ENCODE peak calls at places on chromosomes 16 and 17, in four cellular contexts. S is H1, I is K562, Z is HepG2. O is an unnamed sample.

GRCh38 chr16:72876221-72876620 is 171.7 kb downstream of the ZFHX3 start:
- DNase-seq in I (no peak), S (no peak), Z (no peak), O (peak; percentile 1)

GRCh38 chr17:39139137-39139516 is 12.3 kb downstream of the PLXDC1 start:
- DNase-seq in I (no peak), S (no peak), Z (no peak), O (no peak)

GRCh38 chr17:57551321-57552079 is 193.6 kb downstream of the CCDC182 start:
- DNase-seq in Z (no peak), S (no peak), I (no peak), O (peak; percentile 69)

GRCh38 chr16:30449116-30449435 is 3.4 kb upstream of the SEPHS2 start:
- DNase-seq in I (no peak), S (no peak), Z (peak; percentile 86), O (no peak)

GRCh38 chr16:50467943-50468748 is 80.0 kb upstream of the NKD1 start:
- DNase-seq in S (peak; percentile 74), Z (peak; percentile 97), I (peak; percentile 76), O (no peak)

GRCh38 chr17:21425736-21426135 is 49.6 kb downstream of the KCNJ12 start:
- DNase-seq in I (no peak), Z (no peak), S (no peak), O (no peak)

GRCh38 chr17:44914148-44914547 is 1.2 kb downstream of the GFAP start:
- DNase-seq in I (no peak), S (no peak), Z (no peak), O (no peak)

GRCh38 chr16:75483222-75483621 is 12.0 kb downstream of the CHST6 start:
- DNase-seq in I (no peak), Z (no peak), S (no peak), O (no peak)

GRCh38 chr17:2937331-2938003 is 125.9 kb downstream of the OR1D5 start:
- DNase-seq in S (no peak), I (no peak), Z (no peak), O (no peak)

GRCh38 chr16:14600164-14600563 is 29.9 kb downstream of the PARN start:
- DNase-seq in S (no peak), Z (peak; percentile 23), I (peak; percentile 15), O (no peak)

GRCh38 chr17:31524926-31525800 is 133.7 kb downstream of the RAB11FIP4 start:
- DNase-seq in S (peak; percentile 99), Z (peak; percentile 61), I (peak; percentile 88), O (no peak)

GRCh38 chr17:6465206-6466003 is 21.1 kb downstream of the PIMREG start:
- DNase-seq in S (no peak), Z (no peak), I (peak; percentile 28), O (no peak)

GRCh38 chr17:76498886-76499667 is 2.1 kb downstream of the RHBDF2 start:
- DNase-seq in Z (peak; percentile 95), I (no peak), S (no peak), O (peak; percentile 71)

GRCh38 chr16:62021295-62021694 is 14.9 kb downstream of the CDH8 start:
- DNase-seq in I (no peak), S (no peak), Z (no peak), O (no peak)

GRCh38 chr16:50263940-50264929 is 2.1 kb upstream of the ADCY7 start:
- DNase-seq in S (no peak), I (no peak), Z (peak; percentile 75), O (peak; percentile 57)

GRCh38 chr17:66831383-66832220 is 3.3 kb upstream of the CACNG5 start:
- DNase-seq in Z (no peak), I (no peak), S (no peak), O (no peak)

GRCh38 chr16:80480664-80481063 is 60.1 kb upstream of the DYNLRB2 start:
- DNase-seq in S (no peak), I (no peak), Z (no peak), O (peak; percentile 46)

GRCh38 chr16:67396775-67397450 is 3.6 kb upstream of the TPPP3 start:
- DNase-seq in I (no peak), Z (no peak), S (no peak), O (no peak)

DNA sequence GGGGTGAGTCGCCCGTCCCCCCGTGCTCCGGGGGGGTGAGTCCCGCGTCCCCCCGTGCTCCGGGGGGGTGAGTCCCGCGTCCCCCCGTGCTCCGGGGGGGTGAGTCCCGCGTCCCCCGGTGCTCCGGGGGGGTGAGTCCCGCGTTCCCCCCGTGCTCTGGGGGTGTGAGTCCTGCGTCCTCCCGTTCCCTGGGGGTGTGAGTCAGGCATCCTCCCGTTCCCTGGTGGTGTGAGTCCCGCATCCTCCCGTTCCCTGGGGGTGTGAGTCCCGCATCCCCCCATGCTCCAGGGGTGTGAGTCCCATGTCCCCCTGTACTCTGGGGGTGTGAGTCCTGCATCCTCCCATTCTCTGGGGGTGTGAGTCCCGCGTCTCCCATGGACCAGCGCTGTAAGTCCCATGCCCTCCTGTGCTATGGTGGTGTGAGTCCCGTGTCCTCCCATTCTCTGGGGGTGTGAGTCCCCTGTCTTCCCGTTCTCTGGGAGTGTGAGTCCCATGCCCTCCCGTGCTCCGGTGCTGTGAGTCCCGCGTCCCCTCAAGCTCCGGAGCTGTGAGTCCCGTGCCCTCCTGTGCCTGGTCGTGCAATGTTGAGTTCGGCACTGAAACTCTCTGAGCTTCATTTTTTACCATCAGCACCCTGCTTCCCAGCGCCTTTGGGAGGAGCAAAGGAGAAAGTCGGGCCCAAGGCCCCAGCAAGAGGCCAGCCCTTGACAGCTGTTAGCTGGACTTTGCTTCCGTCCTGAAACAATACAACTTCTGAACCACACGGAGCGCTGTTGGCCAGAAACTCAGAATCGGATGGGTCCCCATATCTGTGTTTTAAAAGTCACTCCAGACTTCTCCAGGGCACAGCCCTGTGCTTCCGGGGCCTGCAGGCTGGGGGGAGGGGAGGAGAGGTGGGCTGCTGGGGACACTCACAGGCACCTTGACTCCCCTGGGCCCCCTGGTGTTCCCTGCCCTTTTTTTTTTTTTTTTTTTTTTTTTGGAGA is 11.5 kb upstream of the ZC3H18 start:
- DNase-seq in S (no peak), Z (peak; percentile 82), I (peak; percentile 78), O (no peak)
- TF ChIP-seq HDAC2 in S (no peak), Z (peak; percentile 36), I (no peak), O (no peak)

DNA sequence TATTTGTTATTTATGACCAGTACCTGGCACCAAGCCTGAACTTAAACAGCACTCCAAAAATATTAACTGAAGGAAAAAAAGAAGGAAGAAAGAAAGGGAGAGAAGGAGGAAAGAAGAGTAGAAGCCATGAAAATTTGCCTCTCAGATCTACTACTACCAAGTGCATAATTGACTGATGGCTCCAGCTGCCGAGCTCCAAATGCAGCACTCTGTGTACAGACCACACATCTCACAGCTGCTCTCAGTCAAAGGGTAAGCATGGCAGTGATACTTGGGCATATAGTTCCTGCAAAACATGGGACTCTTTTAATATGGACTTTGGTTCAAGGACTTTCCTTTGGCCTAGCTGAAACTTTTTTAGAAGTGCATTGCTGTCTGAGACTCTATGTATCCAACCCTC is 44.0 kb upstream of the NOG start:
- DNase-seq in S (no peak), I (no peak), Z (no peak), O (no peak)
- TF ChIP-seq RAD21 in S (no peak), I (no peak), Z (no peak), O (no peak)

DNA sequence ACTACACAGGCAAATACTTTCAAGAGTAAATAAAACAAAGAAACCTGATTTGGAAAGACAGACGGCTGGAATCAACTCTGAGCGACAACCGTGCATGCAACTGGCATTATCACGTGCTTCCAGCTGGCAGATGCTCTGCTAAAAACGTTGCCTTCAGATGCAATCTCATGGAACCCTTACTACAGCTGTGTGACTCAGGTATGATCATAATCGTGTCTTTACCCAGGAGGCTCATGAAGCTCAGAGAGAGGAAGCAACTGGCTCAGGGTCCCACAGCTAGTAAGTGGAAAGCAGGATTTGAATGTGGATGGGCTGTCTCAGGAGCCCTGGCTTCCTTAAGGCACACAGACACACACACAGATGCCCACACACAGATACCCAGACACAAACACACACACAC is 275.3 kb downstream of the MAF start:
- DNase-seq in Z (no peak), S (no peak), I (no peak), O (no peak)
- TF ChIP-seq JUND in Z (no peak), S (no peak), I (no peak), O (no peak)

GRCh38 chr17:9798724-9799123 is 7.3 kb upstream of the DHRS7C start:
- DNase-seq in I (no peak), Z (no peak), S (no peak), O (no peak)
- TF ChIP-seq HDAC2 in I (no peak), Z (no peak), S (no peak), O (no peak)

GRCh38 chr16:3458278-3458851 is 14.9 kb downstream of the NAA60 start:
- DNase-seq in I (peak; percentile 39), Z (no peak), S (peak; percentile 58), O (no peak)

GRCh38 chr16:3456374-3456773 is 12.9 kb downstream of the NAA60 start:
- DNase-seq in Z (no peak), S (no peak), I (no peak), O (no peak)

GRCh38 chr16:3457434-3458252 is 14.2 kb downstream of the NAA60 start:
- DNase-seq in Z (peak; percentile 78), I (peak; percentile 99), S (peak; percentile 93), O (peak; percentile 49)

GRCh38 chr16:3454631-3455147 is 11.2 kb downstream of the NAA60 start:
- DNase-seq in S (no peak), I (no peak), Z (peak; percentile 54), O (no peak)

GRCh38 chr16:3454093-3454492 is 10.6 kb downstream of the NAA60 start:
- DNase-seq in I (no peak), Z (peak; percentile 45), S (no peak), O (no peak)
- TF ChIP-seq RAD21 in I (no peak), Z (no peak), S (no peak), O (no peak)

GRCh38 chr16:10551881-10552280 is 28.5 kb downstream of the EMP2 start:
- DNase-seq in Z (no peak), I (no peak), S (no peak), O (no peak)
- TF ChIP-seq JUND in Z (no peak), I (no peak), S (no peak), O (no peak)

GRCh38 chr17:81428521-81428920 is 33.3 kb downstream of the BAHCC1 start:
- DNase-seq in Z (no peak), I (no peak), S (no peak), O (no peak)

GRCh38 chr17:81429353-81429774 is 34.1 kb downstream of the BAHCC1 start:
- DNase-seq in S (no peak), I (no peak), Z (no peak), O (no peak)

GRCh38 chr17:81428121-81428515 is 32.9 kb downstream of the BAHCC1 start:
- DNase-seq in S (no peak), I (no peak), Z (no peak), O (no peak)

GRCh38 chr17:81428945-81429344 is 33.7 kb downstream of the BAHCC1 start:
- DNase-seq in S (no peak), I (no peak), Z (no peak), O (no peak)

DNA sequence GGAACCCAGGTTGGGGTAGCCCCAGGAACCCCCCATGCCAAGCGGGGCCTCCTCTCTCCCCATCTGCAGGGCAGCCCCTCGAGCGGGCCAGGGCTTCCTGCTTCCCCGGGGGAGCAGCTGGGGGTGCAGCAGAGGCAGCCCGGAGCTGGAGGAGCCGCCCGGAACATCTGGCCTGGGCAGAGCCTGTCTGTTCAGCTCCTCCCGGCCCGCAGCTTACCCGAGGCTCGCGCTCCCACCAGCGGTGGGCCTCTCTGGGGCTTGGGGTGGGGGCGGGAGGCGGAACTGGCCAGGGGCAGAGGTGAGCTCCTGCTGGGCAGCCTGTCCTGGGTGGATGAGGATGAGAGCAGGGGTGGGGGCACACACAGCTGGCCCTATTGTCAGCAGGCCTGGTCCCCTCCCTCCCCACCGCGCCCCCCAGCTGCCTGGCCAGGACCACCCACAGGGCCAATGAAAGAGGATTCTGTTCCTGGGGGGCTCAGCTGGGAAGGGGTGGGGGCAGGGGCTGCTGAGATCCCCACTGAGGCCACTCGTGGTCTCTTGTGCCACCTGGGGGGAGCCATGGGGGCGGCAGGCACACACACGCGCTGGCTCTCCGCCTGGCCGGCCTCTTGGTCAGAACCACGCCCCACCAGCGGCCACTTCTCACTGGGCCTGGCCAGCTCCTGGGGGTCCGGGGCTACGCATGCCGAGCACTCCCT is 34.7 kb downstream of the BAHCC1 start:
- DNase-seq in I (no peak), Z (no peak), S (no peak), O (no peak)
- TF ChIP-seq HDAC2 in I (no peak), Z (no peak), S (no peak), O (no peak)